ENCODE peak calls at places on chromosomes 16 and 17, in seven cellular contexts. G, I, A, E, B, H and O are unnamed samples. For H3K36me3 and H3K9me3, the result is how much of the 10 kb centered on the place peaks cover.

GRCh38 chr17:72175263-72175662 is 54.4 kb downstream of the SOX9 start:
- ATAC-seq in H (no peak), I (no peak), B (peak), E (no peak), G (no peak), A (no peak), O (no peak)

GRCh38 chr16:28283798-28284577 is 8.3 kb upstream of the SBK1 start:
- ATAC-seq in A (no peak), B (no peak), H (no peak), G (peak), E (no peak), I (no peak), O (no peak)

GRCh38 chr17:58113947-58114346 is 30.7 kb downstream of the DYNLL2 start:
- ATAC-seq in B (no peak), E (no peak), G (no peak), I (no peak), A (no peak), H (no peak), O (no peak)

GRCh38 chr16:81536648-81537047 is 92.0 kb downstream of the CMIP start:
- ATAC-seq in E (no peak), A (no peak), G (no peak), I (no peak), B (no peak), H (no peak), O (no peak)

GRCh38 chr16:68031951-68032350 is 8.9 kb downstream of the DUS2 start:
- ATAC-seq in E (peak), H (no peak), B (peak), G (no peak), I (peak), A (peak), O (no peak)

GRCh38 chr16:456891-457483 is 31.5 kb downstream of the RAB11FIP3 start:
- ATAC-seq in G (no peak), H (peak), I (peak), A (no peak), B (peak), E (peak), O (peak)

GRCh38 chr16:27640277-27640600 is 90.3 kb downstream of the KATNIP start:
- ATAC-seq in B (no peak), A (no peak), I (peak), H (no peak), G (no peak), E (no peak), O (no peak)

GRCh38 chr16:23833960-23834685 is 1.7 kb upstream of the PRKCB start:
- ATAC-seq in E (no peak), B (no peak), A (no peak), H (no peak), G (no peak), I (no peak), O (no peak)

GRCh38 chr16:84667600-84668309 is 19.4 kb downstream of the KLHL36 start:
- ATAC-seq in I (no peak), B (no peak), H (no peak), G (no peak), A (no peak), E (no peak), O (no peak)

GRCh38 chr16:57606147-57606846 is 22.1 kb upstream of the ADGRG1 start:
- ATAC-seq in B (no peak), E (no peak), G (no peak), H (peak), I (no peak), A (no peak), O (no peak)

GRCh38 chr16:648786-649589 is at the start of gene WDR90:
- ATAC-seq in I (peak), A (peak), B (peak), E (peak), H (peak), G (peak), O (peak)

GRCh38 chr17:44900894-44901293 is 1.6 kb upstream of the EFTUD2 start:
- ATAC-seq in H (no peak), G (no peak), B (peak), I (no peak), A (no peak), E (peak), O (peak)

GRCh38 chr17:14299261-14300093 is 1.4 kb upstream of the HS3ST3B1 start:
- ATAC-seq in G (no peak), A (no peak), B (no peak), I (no peak), E (no peak), H (no peak), O (no peak)

GRCh38 chr16:69179255-69180010 is 7.5 kb upstream of the SNTB2 start:
- ATAC-seq in G (peak), A (peak), E (peak), I (peak), B (peak), H (peak), O (peak)

GRCh38 chr16:3938471-3938842 is 57.9 kb upstream of the CREBBP start:
- ATAC-seq in I (peak), A (no peak), H (peak), B (no peak), E (peak), G (no peak), O (no peak)

GRCh38 chr17:67385122-67385988 is 8.3 kb downstream of the PITPNC1 start:
- ATAC-seq in A (no peak), G (no peak), B (no peak), E (no peak), H (peak), I (no peak), O (no peak)

GRCh38 chr16:85078952-85079351 is 33.3 kb downstream of the CIBAR2 start:
- ATAC-seq in A (no peak), I (no peak), E (no peak), B (no peak), G (no peak), H (no peak), O (no peak)

GRCh38 chr17:51748749-51749604 is 409.5 kb downstream of the CA10 start:
- ATAC-seq in I (no peak), E (no peak), B (no peak), G (no peak), H (no peak), A (no peak), O (no peak)

GRCh38 chr16:79598341-79599181 is 2.0 kb downstream of the MAF start:
- ATAC-seq in G (peak), H (peak), A (no peak), I (peak), E (no peak), B (no peak), O (peak)

GRCh38 chr17:19418312-19418992 is 7.4 kb downstream of the RNF112 start:
- ATAC-seq in G (peak), A (no peak), E (peak), B (no peak), I (peak), H (peak), O (peak)

GRCh38 chr17:5236871-5237540 is 2.3 kb upstream of the SCIMP start:
- ATAC-seq in H (no peak), I (no peak), B (no peak), A (no peak), G (no peak), E (no peak), O (no peak)

GRCh38 chr17:4998666-4999428 is 1.1 kb downstream of the KIF1C start:
- ATAC-seq in A (no peak), B (peak), G (no peak), H (peak), I (peak), E (peak), O (no peak)

GRCh38 chr16:27323781-27324561 is 10.2 kb downstream of the IL4R start:
- ATAC-seq in G (no peak), B (no peak), A (no peak), E (no peak), H (no peak), I (no peak), O (no peak)

GRCh38 chr16:54286330-54287017 is at the start of gene IRX3:
- ATAC-seq in B (peak), I (peak), G (peak), H (peak), A (peak), E (peak), O (peak)

GRCh38 chr17:46026815-46027125 is 27.7 kb downstream of the STH start:
- ATAC-seq in G (no peak), A (no peak), I (no peak), B (no peak), H (no peak), E (no peak), O (no peak)

GRCh38 chr16:56420613-56421012 is 4.7 kb downstream of the AMFR start:
- ATAC-seq in H (no peak), G (no peak), E (no peak), B (no peak), I (no peak), A (no peak), O (no peak)

GRCh38 chr16:50615891-50616290 is 65.2 kb downstream of the SNX20 start:
- ATAC-seq in G (no peak), B (no peak), H (no peak), A (no peak), E (no peak), I (no peak), O (no peak)

GRCh38 chr16:86587487-86587886 is 9.1 kb downstream of the FOXL1 start:
- ATAC-seq in A (no peak), B (no peak), H (no peak), E (no peak), I (no peak), G (no peak), O (no peak)

GRCh38 chr17:76485569-76485968 is 15.7 kb downstream of the RHBDF2 start:
- ATAC-seq in G (peak), E (peak), H (peak), A (peak), I (peak), B (no peak), O (peak)

GRCh38 chr16:15856901-15857778 is at the start of gene MYH11:
- ATAC-seq in H (peak), E (peak), B (no peak), I (peak), A (no peak), G (peak), O (peak)

GRCh38 chr17:73625975-73626706 is 18.1 kb downstream of the SDK2 start:
- ATAC-seq in H (no peak), A (no peak), E (no peak), G (peak), B (no peak), I (no peak), O (no peak)

GRCh38 chr17:77619326-77619725 is 339.2 kb upstream of the TNRC6C start:
- ATAC-seq in G (no peak), B (no peak), A (no peak), I (no peak), H (no peak), E (no peak), O (no peak)

GRCh38 chr16:58378401-58378800 is 13.9 kb upstream of the GINS3 start:
- ATAC-seq in G (no peak), E (no peak), I (no peak), A (no peak), H (no peak), B (peak), O (no peak)

GRCh38 chr16:30186782-30187555 is 3.6 kb downstream of the CORO1A start:
- ATAC-seq in G (peak), I (peak), A (no peak), H (peak), E (peak), B (peak), O (no peak)

GRCh38 chr17:82780981-82781893 is 29.4 kb downstream of the TBCD start:
- ATAC-seq in B (peak), A (no peak), G (peak), E (peak), H (peak), I (peak), O (peak)

GRCh38 chr17:82782657-82783207 is 30.9 kb downstream of the TBCD start:
- ATAC-seq in B (no peak), E (no peak), A (no peak), H (no peak), I (peak), G (no peak), O (no peak)

GRCh38 chr17:82781894-82782274 is 30.0 kb downstream of the TBCD start:
- ATAC-seq in E (peak), G (peak), B (peak), I (peak), A (peak), H (peak), O (peak)

GRCh38 chr17:82779541-82779940 is 27.7 kb downstream of the TBCD start:
- ATAC-seq in B (no peak), A (no peak), E (no peak), H (no peak), G (no peak), I (no peak), O (no peak)

GRCh38 chr17:82780195-82780594 is 28.3 kb downstream of the TBCD start:
- ATAC-seq in I (no peak), G (no peak), B (no peak), H (no peak), A (no peak), E (no peak), O (no peak)
- H3K36me3 ChIP-seq in I (under half), G (under half), B (under half), H (under half), A (under half), E (under half), O (under half)

GRCh38 chr17:27076814-27077213 is 217.1 kb upstream of the WSB1 start:
- ATAC-seq in I (no peak), E (no peak), B (no peak), A (no peak), G (no peak), H (no peak), O (no peak)

GRCh38 chr17:27082023-27082774 is 211.7 kb upstream of the WSB1 start:
- ATAC-seq in E (no peak), A (no peak), I (no peak), B (no peak), G (no peak), H (no peak), O (no peak)

GRCh38 chr17:27081002-27081638 is 212.8 kb upstream of the WSB1 start:
- ATAC-seq in A (no peak), B (no peak), G (no peak), I (no peak), E (no peak), H (no peak), O (no peak)

GRCh38 chr17:27078296-27078695 is 215.6 kb upstream of the WSB1 start:
- ATAC-seq in I (no peak), A (no peak), E (no peak), B (no peak), H (no peak), G (no peak), O (no peak)

GRCh38 chr17:27079660-27080059 is 214.3 kb upstream of the WSB1 start:
- ATAC-seq in H (no peak), E (no peak), A (no peak), G (no peak), I (no peak), B (no peak), O (no peak)
- H3K9me3 ChIP-seq in H (under half), E (under half), A (under half), G (under half), I (under half), B (under half), O (under half)

DNA sequence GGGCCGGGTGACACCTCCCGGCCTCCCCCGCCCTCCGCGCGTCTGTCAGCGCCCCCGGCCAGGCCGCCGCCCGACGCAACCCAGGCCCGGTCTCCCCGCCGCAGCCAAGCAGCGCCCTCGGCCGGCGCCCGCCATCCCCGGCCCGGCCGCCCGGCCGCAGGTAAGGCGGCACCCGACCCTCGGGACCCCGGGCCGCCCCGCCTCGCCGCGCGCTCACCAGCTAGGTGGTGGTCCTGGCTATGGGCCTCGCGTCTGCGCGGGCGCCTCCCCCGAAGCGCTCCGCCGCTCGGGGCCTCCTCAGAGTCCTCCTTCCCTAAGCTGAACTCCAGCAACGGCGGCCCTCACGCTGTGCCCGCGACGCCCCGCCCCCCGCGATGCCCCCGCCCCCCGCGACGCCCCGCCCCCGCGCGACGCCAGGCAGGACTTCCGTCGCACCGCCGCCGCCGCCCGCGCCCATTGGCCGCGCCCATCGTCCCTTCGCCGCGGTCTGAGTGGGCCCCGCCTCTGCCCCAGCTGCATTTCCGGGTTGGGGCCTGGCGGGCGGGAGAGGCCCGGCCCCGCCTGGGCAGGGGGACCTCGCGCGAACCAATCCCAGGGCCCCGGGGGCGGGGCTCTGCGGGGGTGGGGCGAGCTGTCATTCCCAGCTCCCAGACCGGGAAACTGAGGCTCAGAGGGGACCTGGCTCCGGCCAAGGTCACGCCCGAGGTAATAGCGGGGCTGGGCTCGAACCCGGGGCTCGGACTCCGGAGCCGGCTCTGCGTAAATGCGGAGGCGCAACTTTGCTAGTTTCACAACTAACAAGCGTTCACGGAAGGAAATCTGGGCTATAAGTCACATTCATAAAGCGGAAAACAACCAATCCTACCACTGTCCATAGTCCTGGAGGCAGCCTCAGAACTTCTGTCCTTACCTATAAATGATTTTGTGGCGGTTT is 9.0 kb upstream of the KCTD5 start:
- ATAC-seq in E (peak), G (peak), I (peak), B (peak), H (peak), A (peak), O (peak)
- TF ChIP-seq CTCF in E (no peak), G (no peak), I (no peak), B (no peak), H (no peak), A (no peak), O (no peak)

GRCh38 chr17:49001671-49002070 is 4.5 kb downstream of the IGF2BP1 start:
- ATAC-seq in I (no peak), G (no peak), B (no peak), A (no peak), H (no peak), E (no peak), O (no peak)
- H3K36me3 ChIP-seq in I (under half), G (under half), B (under half), A (under half), H (under half), E (under half), O (under half)

DNA sequence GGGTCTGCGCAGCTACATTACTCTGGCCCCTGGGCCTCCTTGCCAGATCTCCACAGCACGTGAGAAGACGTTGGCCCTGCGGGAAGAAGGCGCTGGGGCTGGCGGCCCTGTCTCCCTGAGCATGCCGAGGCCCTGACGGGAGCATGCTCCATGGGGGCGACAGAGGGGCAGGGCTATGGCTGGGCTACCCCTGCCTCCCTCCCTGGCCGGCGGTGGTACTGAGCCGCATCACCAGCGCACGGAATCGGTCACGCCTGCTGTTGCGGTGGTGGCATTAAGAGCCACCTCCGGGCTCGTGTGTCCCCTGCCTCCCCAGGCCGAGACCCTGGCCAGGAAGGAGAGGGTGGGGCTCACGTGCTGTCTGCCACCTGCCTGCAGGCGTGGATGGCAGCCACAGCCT is 28.1 kb downstream of the MAPK8IP3 start:
- ATAC-seq in B (no peak), E (no peak), I (peak), A (no peak), G (no peak), H (peak), O (no peak)
- H3K9me3 ChIP-seq in B (under half), E (under half), I (under half), A (under half), G (under half), H (under half), O (under half)

GRCh38 chr17:42660692-42661345 is 1.7 kb downstream of the TUBG2 start:
- ATAC-seq in H (no peak), B (peak), I (no peak), G (no peak), E (no peak), A (no peak), O (no peak)

GRCh38 chr17:42669705-42670198 is 7.0 kb downstream of the PLEKHH3 start:
- ATAC-seq in B (no peak), E (no peak), I (no peak), H (no peak), A (no peak), G (no peak), O (no peak)

GRCh38 chr17:42667088-42667951 is 8.2 kb downstream of the TUBG2 start:
- ATAC-seq in A (peak), B (peak), I (peak), G (peak), E (peak), H (peak), O (peak)

GRCh38 chr17:42670199-42670924 is 6.4 kb downstream of the PLEKHH3 start:
- ATAC-seq in A (no peak), B (no peak), E (no peak), H (no peak), G (no peak), I (no peak), O (no peak)

DNA sequence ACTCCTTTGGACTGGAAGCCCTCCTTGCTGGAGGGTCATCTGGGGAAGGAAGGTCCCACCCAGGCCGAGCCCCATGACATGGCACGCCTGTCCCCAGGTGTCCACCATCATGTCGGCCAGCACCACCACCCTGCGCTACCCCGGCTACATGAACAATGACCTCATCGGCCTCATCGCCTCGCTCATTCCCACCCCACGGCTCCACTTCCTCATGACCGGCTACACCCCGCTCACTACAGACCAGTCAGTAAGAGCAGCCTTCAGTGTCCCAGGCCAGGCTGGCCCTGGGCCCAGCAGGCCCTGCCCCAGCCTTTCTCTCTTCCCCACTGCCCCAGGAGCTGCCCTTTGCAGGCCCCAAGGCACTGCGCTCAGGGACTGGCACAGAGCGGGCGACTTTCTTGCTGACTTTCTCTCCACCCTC is 6.5 kb downstream of the TUBG2 start:
- ATAC-seq in I (no peak), E (no peak), B (no peak), H (no peak), G (no peak), A (no peak), O (no peak)
- TF ChIP-seq CTCF in I (no peak), E (no peak), B (no peak), H (no peak), G (no peak), A (no peak), O (no peak)